ENCODE peak calls at places on chromosomes 2 and 18, in four cellular contexts. M is fibroblast of mammary gland, Y is BJ, Z is Peyer's patch. C is an unnamed sample.

GRCh38 chr2:197059498-197059897 is 133.0 kb upstream of the PGAP1 start:
- DNase-seq in M (no peak), Y (no peak), Z (no peak), C (no peak)

GRCh38 chr2:42913280-42913878 is 121.0 kb upstream of the HAAO start:
- DNase-seq in M (no peak), Y (no peak), Z (no peak), C (no peak)

GRCh38 chr2:126448611-126449010 is 207.3 kb upstream of the GYPC start:
- DNase-seq in M (no peak), Y (no peak), Z (no peak), C (no peak)

GRCh38 chr18:57806201-57806890 is 3.2 kb upstream of the ATP8B1 start:
- DNase-seq in M (no peak), Y (no peak), Z (no peak), C (no peak)

GRCh38 chr2:128369626-128370467 is 51.2 kb upstream of the HS6ST1 start:
- DNase-seq in M (no peak), Y (no peak), Z (no peak), C (no peak)

GRCh38 chr2:97747716-97748115 is 34.3 kb downstream of the ZAP70 start:
- DNase-seq in M (peak), Y (peak), Z (no peak), C (no peak)

GRCh38 chr2:216474925-216475670 is 23.5 kb upstream of the RPL37A start:
- DNase-seq in M (no peak), Y (no peak), Z (no peak), C (peak)

GRCh38 chr2:33478968-33479691 is 2.7 kb downstream of the RASGRP3 start:
- DNase-seq in M (no peak), Y (no peak), Z (no peak), C (no peak)

GRCh38 chr18:6878881-6879280 is 149.4 kb downstream of the ARHGAP28 start:
- DNase-seq in M (peak), Y (no peak), Z (no peak), C (no peak)

GRCh38 chr2:75100011-75100680 is 99.2 kb downstream of the TACR1 start:
- DNase-seq in M (peak), Y (peak), Z (no peak), C (no peak)

GRCh38 chr2:88738271-88738670 is 46.8 kb downstream of the RPIA start:
- DNase-seq in M (peak), Y (no peak), Z (no peak), C (no peak)

GRCh38 chr18:75211721-75212625 is 1.4 kb downstream of the TSHZ1 start:
- DNase-seq in M (no peak), Y (no peak), Z (no peak), C (peak)

GRCh38 chr2:101540518-101540917 is 65.6 kb upstream of the RFX8 start:
- DNase-seq in M (peak), Y (peak), Z (no peak), C (no peak)

GRCh38 chr2:219213486-219214071 is 5.2 kb downstream of the ABCB6 start:
- DNase-seq in M (no peak), Y (no peak), Z (no peak), C (no peak)

GRCh38 chr2:176292608-176293007 is 23.4 kb downstream of the MTX2 start:
- DNase-seq in M (no peak), Y (no peak), Z (no peak), C (no peak)

GRCh38 chr2:218605438-218605837 is 2.3 kb upstream of the PLCD4 start:
- DNase-seq in M (peak), Y (no peak), Z (no peak), C (no peak)

GRCh38 chr2:234702731-234703225 is 205.9 kb upstream of the ARL4C start:
- DNase-seq in M (no peak), Y (no peak), Z (no peak), C (no peak)

GRCh38 chr2:3291113-3291512 is 86.5 kb downstream of the EIPR1 start:
- DNase-seq in M (no peak), Y (no peak), Z (no peak), C (no peak)

GRCh38 chr2:147390475-147390874 is 454.4 kb upstream of the ACVR2A start:
- DNase-seq in M (no peak), Y (no peak), Z (no peak), C (no peak)

GRCh38 chr2:199466704-199467461 is 9.1 kb upstream of the SATB2 start:
- DNase-seq in M (no peak), Y (no peak), Z (no peak), C (no peak)

GRCh38 chr2:25305809-25306208 is 35.9 kb downstream of the DNMT3A start:
- DNase-seq in M (no peak), Y (no peak), Z (no peak), C (no peak)

GRCh38 chr2:96163768-96164429 is 18.7 kb upstream of the DUSP2 start:
- DNase-seq in M (no peak), Y (no peak), Z (no peak), C (peak)

GRCh38 chr2:204892506-204893255 is 347.4 kb downstream of the PARD3B start:
- DNase-seq in M (peak), Y (peak), Z (no peak), C (no peak)

GRCh38 chr2:204298426-204298825 is 246.8 kb upstream of the PARD3B start:
- DNase-seq in M (no peak), Y (no peak), Z (no peak), C (no peak)

GRCh38 chr2:158125756-158126498 is 24.3 kb downstream of the UPP2 start:
- DNase-seq in M (no peak), Y (no peak), Z (no peak), C (no peak)

GRCh38 chr2:239463541-239464165 is 62.8 kb upstream of the HDAC4 start:
- DNase-seq in M (no peak), Y (no peak), Z (peak), C (no peak)

GRCh38 chr2:147171961-147172360 is 672.9 kb upstream of the ACVR2A start:
- DNase-seq in M (peak), Y (no peak), Z (no peak), C (no peak)

GRCh38 chr18:62033207-62033606 is 140.4 kb upstream of the RNF152 start:
- DNase-seq in M (no peak), Y (no peak), Z (no peak), C (no peak)

GRCh38 chr2:1791670-1792069 is 47.4 kb upstream of the PXDN start:
- DNase-seq in M (no peak), Y (no peak), Z (no peak), C (no peak)

GRCh38 chr2:1790473-1790872 is 46.2 kb upstream of the PXDN start:
- DNase-seq in M (no peak), Y (no peak), Z (no peak), C (no peak)

GRCh38 chr2:1789610-1790009 is 45.3 kb upstream of the PXDN start:
- DNase-seq in M (no peak), Y (no peak), Z (no peak), C (no peak)

GRCh38 chr2:1793001-1793867 is 48.9 kb upstream of the PXDN start:
- DNase-seq in M (no peak), Y (no peak), Z (no peak), C (no peak)

GRCh38 chr2:1790996-1791395 is 46.7 kb upstream of the PXDN start:
- DNase-seq in M (no peak), Y (no peak), Z (no peak), C (no peak)
- H3K4me3 ChIP-seq in M (no peak), Y (no peak), Z (no peak), C (no peak)

GRCh38 chr2:240569998-240570530 is 1.8 kb downstream of the RNPEPL1 start:
- DNase-seq in M (no peak), Y (no peak), Z (peak), C (no peak)
- H3K4me3 ChIP-seq in M (no peak), Y (no peak), Z (peak), C (peak)

GRCh38 chr2:46568212-46569009 is 89.0 kb downstream of the TMEM247 start:
- DNase-seq in M (no peak), Y (no peak), Z (no peak), C (no peak)
- H3K4me3 ChIP-seq in M (no peak), Y (no peak), Z (no peak), C (no peak)

GRCh38 chr18:37320320-37320719 is 245.3 kb downstream of the CELF4 start:
- DNase-seq in M (no peak), Y (no peak), Z (no peak), C (no peak)

GRCh38 chr18:37316468-37316867 is 249.1 kb downstream of the CELF4 start:
- DNase-seq in M (no peak), Y (no peak), Z (no peak), C (no peak)

GRCh38 chr18:37317486-37317885 is 248.1 kb downstream of the CELF4 start:
- DNase-seq in M (no peak), Y (no peak), Z (no peak), C (no peak)

GRCh38 chr18:37315935-37316334 is 249.7 kb downstream of the CELF4 start:
- DNase-seq in M (no peak), Y (no peak), Z (no peak), C (no peak)

GRCh38 chr18:37318360-37319037 is 247.1 kb downstream of the CELF4 start:
- DNase-seq in M (no peak), Y (no peak), Z (no peak), C (no peak)
- H3K4me3 ChIP-seq in M (no peak), Y (no peak), Z (no peak), C (no peak)

DNA sequence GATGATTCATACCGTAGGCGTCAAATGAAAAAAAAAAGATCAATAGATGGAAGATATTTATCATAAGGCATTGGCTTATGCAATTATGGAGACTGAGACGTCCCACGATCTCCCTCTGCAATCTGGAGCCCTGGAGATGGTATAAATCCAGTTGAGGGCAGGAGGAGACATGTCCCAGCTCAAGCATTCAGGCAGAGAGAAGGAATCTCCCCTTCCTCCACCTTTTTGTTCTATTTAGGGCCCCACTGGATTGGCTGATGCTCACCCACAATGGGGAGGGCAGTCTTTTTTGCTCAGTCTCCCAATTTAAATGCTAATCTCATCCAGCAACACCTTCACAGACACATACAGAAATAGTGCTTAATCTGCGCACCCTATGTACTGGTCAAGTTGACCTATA is 18.0 kb upstream of the OLA1 start:
- DNase-seq in M (no peak), Y (no peak), Z (no peak), C (no peak)
- H3K4me3 ChIP-seq in M (no peak), Y (no peak), Z (no peak), C (no peak)

GRCh38 chr18:78981652-78981955 is 2.0 kb downstream of the SALL3 start:
- DNase-seq in M (no peak), Y (no peak), Z (no peak), C (no peak)

GRCh38 chr18:78979682-78980278 is at the start of gene SALL3:
- DNase-seq in M (no peak), Y (no peak), Z (no peak), C (no peak)

GRCh38 chr18:78980777-78981651 is 1.4 kb downstream of the SALL3 start:
- DNase-seq in M (no peak), Y (no peak), Z (peak), C (no peak)

GRCh38 chr18:78979058-78979680 is 449 bp upstream of the SALL3 start:
- DNase-seq in M (no peak), Y (no peak), Z (no peak), C (no peak)

DNA sequence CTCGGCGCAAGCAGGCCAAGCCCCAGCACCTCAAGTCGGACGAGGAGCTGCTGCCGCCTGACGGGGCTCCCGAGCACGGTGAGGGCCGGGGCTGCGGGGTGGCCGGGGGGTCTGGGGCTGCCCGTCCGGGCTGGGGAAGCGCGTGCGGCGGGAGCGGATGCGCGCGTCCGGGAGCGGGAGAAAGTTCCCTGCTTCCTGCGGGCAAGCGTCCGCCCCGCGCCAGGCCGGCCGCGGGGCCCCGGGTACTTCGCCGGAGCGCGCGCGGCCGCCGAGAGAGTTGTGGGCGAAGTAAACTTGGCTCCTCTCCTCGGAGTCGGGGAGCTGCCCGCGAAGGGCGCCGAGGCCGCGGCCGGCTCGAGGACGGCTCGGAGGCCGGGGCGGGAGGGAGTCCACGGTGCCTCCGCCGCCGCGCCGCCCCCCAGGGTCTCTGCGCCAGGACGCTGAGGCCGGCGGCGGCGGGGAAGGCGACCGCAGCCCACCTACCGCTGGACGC is 707 bp downstream of the SALL3 start:
- DNase-seq in M (no peak), Y (no peak), Z (peak), C (no peak)
- H3K4me3 ChIP-seq in M (no peak), Y (no peak), Z (no peak), C (no peak)